ENCODE peak calls at places on chromosomes 4 and X, in six cellular contexts. Z is breast epithelium, U is IMR-90, I is HepG2, W is heart left ventricle, M is uterus. Y is an unnamed sample.

GRCh38 chr4:143186634-143187033 is 1.9 kb downstream of the USP38 start:
- DNase-seq in I (peak), M (no peak), W (no peak), Z (no peak), U (no peak), Y (no peak)

GRCh38 chrX:11756354-11757318 is 1.4 kb upstream of the MSL3 start:
- DNase-seq in U (no peak), I (no peak), M (no peak), W (no peak), Z (no peak), Y (no peak)

GRCh38 chr4:110634320-110635154 is 11.7 kb upstream of the PITX2 start:
- DNase-seq in W (no peak), Z (no peak), M (no peak), U (no peak), I (no peak), Y (no peak)

GRCh38 chr4:7798215-7798995 is 141.3 kb downstream of the AFAP1 start:
- DNase-seq in Z (no peak), U (peak), I (no peak), M (no peak), W (no peak), Y (no peak)

GRCh38 chrX:67781132-67781531 is 237.3 kb downstream of the AR start:
- DNase-seq in M (peak), U (no peak), Z (no peak), I (no peak), W (peak), Y (no peak)

GRCh38 chr4:52573551-52573950 is 85.5 kb downstream of the USP46 start:
- DNase-seq in I (no peak), W (no peak), M (no peak), U (peak), Z (no peak), Y (no peak)

GRCh38 chrX:20663287-20663686 is 396.6 kb upstream of the RPS6KA3 start:
- DNase-seq in I (no peak), M (no peak), Z (no peak), W (no peak), U (no peak), Y (no peak)

GRCh38 chr4:7063362-7063761 is 4.5 kb downstream of the GRPEL1 start:
- DNase-seq in Z (no peak), I (no peak), U (no peak), W (no peak), M (no peak), Y (no peak)

GRCh38 chrX:11461181-11462001 is 168.2 kb downstream of the AMELX start:
- DNase-seq in I (no peak), W (no peak), M (no peak), U (peak), Z (no peak), Y (no peak)

GRCh38 chr4:74524985-74525384 is 80.0 kb downstream of the AREG start:
- DNase-seq in I (no peak), Z (no peak), U (no peak), W (no peak), M (no peak), Y (no peak)

GRCh38 chr4:113882668-113883067 is 96.8 kb downstream of the ARSJ start:
- DNase-seq in I (no peak), M (no peak), W (no peak), Z (no peak), U (peak), Y (no peak)

GRCh38 chr4:112352736-112353135 is 55.6 kb downstream of the ALPK1 start:
- DNase-seq in Z (no peak), U (no peak), M (no peak), W (no peak), I (no peak), Y (no peak)

GRCh38 chr4:27524224-27524623 is 663.6 kb downstream of the STIM2 start:
- DNase-seq in U (no peak), W (no peak), Z (no peak), M (no peak), I (no peak), Y (no peak)

DNA sequence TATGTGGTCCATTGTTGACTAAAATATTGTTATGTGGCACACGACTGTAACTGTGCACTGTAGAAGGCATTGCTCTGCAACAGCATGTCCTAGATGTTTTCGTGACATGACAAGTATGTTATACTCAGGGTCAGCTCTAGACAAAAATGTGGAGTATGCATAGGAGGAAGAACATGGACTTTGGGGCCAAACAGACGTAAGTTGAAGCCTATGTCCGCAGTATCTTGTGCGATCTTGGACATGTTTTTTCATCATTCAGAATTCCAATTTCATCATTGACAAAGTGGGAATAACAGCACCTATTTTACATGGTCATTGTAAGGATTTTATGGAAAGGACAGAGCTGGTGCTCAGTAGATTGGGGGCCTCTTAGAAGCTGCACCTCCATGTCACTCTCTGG is 27.7 kb upstream of the PROM1 start:
- DNase-seq in U (no peak), I (peak), M (no peak), Z (no peak), W (no peak), Y (no peak)
- TF ChIP-seq POLR2A in U (no peak), I (no peak), M (no peak), Z (no peak), W (no peak), Y (no peak)

DNA sequence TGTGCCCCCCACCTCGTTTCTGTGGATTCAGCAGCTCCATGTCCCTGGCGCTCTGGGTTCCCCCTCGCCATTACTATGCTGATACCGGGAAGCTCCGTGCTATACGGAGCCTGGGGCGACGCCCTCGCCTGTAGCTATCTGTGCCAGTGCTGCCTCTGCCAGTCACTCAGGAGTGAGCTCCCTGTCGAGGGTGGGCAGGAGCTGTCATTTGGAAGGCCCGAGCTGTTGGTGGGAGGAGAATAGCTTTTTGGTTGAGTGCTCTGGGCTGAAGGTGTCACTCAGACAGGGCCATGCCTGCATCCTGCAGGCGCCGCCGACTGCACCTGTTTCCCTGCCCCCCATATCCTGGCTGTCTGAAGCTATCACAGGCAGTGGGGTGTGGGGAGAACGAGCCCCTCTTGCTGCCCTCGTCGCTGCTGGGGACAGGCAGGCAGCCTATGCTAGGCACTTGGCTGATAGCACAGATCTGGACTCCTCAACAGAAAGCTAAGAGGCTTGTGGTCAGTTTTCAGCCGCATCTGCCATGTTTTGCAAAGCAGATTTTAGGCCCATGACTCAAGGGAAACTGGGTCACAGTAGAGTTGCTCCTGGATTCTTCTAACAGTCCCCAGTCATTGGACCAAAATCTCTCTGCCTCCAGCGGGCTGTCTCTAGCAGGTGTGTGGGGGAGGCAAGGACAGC is 31.8 kb downstream of the CPLX1 start:
- DNase-seq in I (no peak), M (no peak), Z (no peak), W (no peak), U (peak), Y (no peak)
- TF ChIP-seq POLR2A in I (no peak), M (no peak), Z (no peak), W (no peak), U (no peak), Y (no peak)

GRCh38 chr4:70721747-70722146 is at the start of gene RUFY3:
- DNase-seq in Z (no peak), W (peak), I (no peak), U (peak), M (peak), Y (no peak)
- TF ChIP-seq POLR2A in Z (no peak), W (no peak), I (no peak), U (peak), M (no peak), Y (no peak)

GRCh38 chrX:2928127-2928582 is 984 bp downstream of the ARSD start:
- DNase-seq in U (peak), M (no peak), Z (peak), I (peak), W (peak), Y (peak)
- TF ChIP-seq POLR2A in U (no peak), M (no peak), Z (no peak), I (no peak), W (no peak), Y (no peak)

DNA sequence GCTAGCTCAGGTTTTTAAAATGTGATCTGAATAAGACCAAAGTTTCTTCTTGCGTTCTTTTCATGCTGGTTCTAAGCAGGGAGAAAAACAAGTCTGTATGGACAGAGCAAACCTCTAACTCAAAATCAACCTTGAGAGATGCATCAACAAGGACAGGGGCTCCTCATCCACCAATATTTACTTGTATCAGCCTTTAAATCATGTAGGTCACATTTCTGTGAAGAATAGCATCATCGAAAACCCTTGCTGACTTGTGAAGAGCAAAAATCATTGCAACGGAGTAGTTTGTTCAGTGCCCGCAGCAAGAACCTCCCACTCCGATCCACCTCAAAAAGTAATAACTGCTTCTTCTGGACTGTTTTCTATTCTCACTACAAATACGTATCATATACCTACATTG is 1.2 kb downstream of the ATP10D start:
- DNase-seq in U (no peak), W (no peak), Z (no peak), M (no peak), I (no peak), Y (no peak)
- TF ChIP-seq POLR2A in U (no peak), W (no peak), Z (no peak), M (no peak), I (no peak), Y (no peak)

Y was measured in lower leg skin.